ENCODE peak calls at places on chromosomes 11 and 22, in nine cellular contexts. M is right lobe of liver; Q is skeletal muscle cell; Z is H54; V is HEK293T; O is NCI-H1930; A is stimulated activated naive CD4-positive, alpha-beta T cell treated with Interleukin-2 at 50 U/mL for 16 hours; N is GF-D8; Y is activated T-cell treated with anti-CD3 and anti-CD28 coated beads for 24 hours. F is an unnamed sample.

GRCh38 chr11:67271548-67272284 is 5.4 kb downstream of the GRK2 start:
- DNase-seq in V (no peak), N (peak), Y (no peak), Q (no peak), Z (no peak), A (peak), M (peak), O (no peak), F (no peak)

GRCh38 chr11:76455331-76455730 is 10.5 kb downstream of the EMSY start:
- DNase-seq in Q (no peak), M (no peak), Z (no peak), Y (no peak), O (no peak), V (no peak), A (no peak), N (no peak), F (peak)

GRCh38 chr11:108803781-108804180 is 138.9 kb downstream of the DDX10 start:
- DNase-seq in A (no peak), V (no peak), O (no peak), Y (no peak), N (no peak), M (no peak), Q (peak), Z (no peak), F (no peak)

GRCh38 chr22:30208631-30209603 is 37.6 kb downstream of the LIF start:
- DNase-seq in Y (no peak), Z (no peak), N (no peak), A (no peak), V (no peak), M (no peak), O (no peak), Q (peak), F (no peak)

GRCh38 chr11:47376543-47377371 is 1.6 kb downstream of the SPI1 start:
- DNase-seq in Q (no peak), V (no peak), Y (no peak), A (no peak), M (no peak), N (no peak), Z (no peak), O (no peak), F (no peak)

GRCh38 chr11:21988477-21988876 is 204.4 kb upstream of the ANO5 start:
- DNase-seq in Y (no peak), N (no peak), A (no peak), V (no peak), Z (no peak), O (no peak), Q (no peak), M (no peak), F (no peak)

GRCh38 chr11:19474954-19475811 is 234.4 kb upstream of the E2F8 start:
- DNase-seq in O (peak), A (no peak), Z (no peak), V (no peak), Q (no peak), N (no peak), Y (no peak), M (no peak), F (peak)

GRCh38 chr11:68929135-68929534 is 25.4 kb downstream of the IGHMBP2 start:
- DNase-seq in N (no peak), M (no peak), A (no peak), O (no peak), Y (no peak), Z (no peak), V (no peak), Q (no peak), F (no peak)